ENCODE peak calls at places on chromosomes 3 and 15, in six cellular contexts. One of them, this sample, is unnamed.

GRCh38 chr3:45773044-45773443 is 23.3 kb downstream of the SLC6A20 start:
- DNase-seq in effector memory CD4-positive, alpha-beta T cell: no peak
- DNase-seq in OCI-LY7: no peak
- DNase-seq in Peyer's patch: no peak
- DNase-seq in CD8-positive, alpha-beta memory T cell: no peak
- DNase-seq in CD4-positive, CD25-positive, alpha-beta regulatory T cell: no peak
- DNase-seq in this sample: no peak

GRCh38 chr3:4741404-4742307 is 237.6 kb upstream of the BHLHE40 start:
- DNase-seq in effector memory CD4-positive, alpha-beta T cell: no peak
- DNase-seq in OCI-LY7: no peak
- DNase-seq in Peyer's patch: no peak
- DNase-seq in CD8-positive, alpha-beta memory T cell: no peak
- DNase-seq in CD4-positive, CD25-positive, alpha-beta regulatory T cell: no peak
- DNase-seq in this sample: no peak

GRCh38 chr3:107375682-107376081 is 1.6 kb upstream of the CCDC54 start:
- DNase-seq in effector memory CD4-positive, alpha-beta T cell: no peak
- DNase-seq in OCI-LY7: no peak
- DNase-seq in Peyer's patch: no peak
- DNase-seq in CD8-positive, alpha-beta memory T cell: no peak
- DNase-seq in CD4-positive, CD25-positive, alpha-beta regulatory T cell: no peak
- DNase-seq in this sample: no peak

GRCh38 chr3:83354205-83354604 is 1592.8 kb upstream of the GBE1 start:
- DNase-seq in effector memory CD4-positive, alpha-beta T cell: no peak
- DNase-seq in OCI-LY7: no peak
- DNase-seq in Peyer's patch: no peak
- DNase-seq in CD8-positive, alpha-beta memory T cell: no peak
- DNase-seq in CD4-positive, CD25-positive, alpha-beta regulatory T cell: no peak
- DNase-seq in this sample: no peak

GRCh38 chr3:123348-123747 is 73.2 kb upstream of the CHL1 start:
- DNase-seq in effector memory CD4-positive, alpha-beta T cell: no peak
- DNase-seq in OCI-LY7: no peak
- DNase-seq in Peyer's patch: no peak
- DNase-seq in CD8-positive, alpha-beta memory T cell: no peak
- DNase-seq in CD4-positive, CD25-positive, alpha-beta regulatory T cell: no peak
- DNase-seq in this sample: no peak

GRCh38 chr15:92533298-92533697 is 122.3 kb downstream of the FAM174B start:
- DNase-seq in effector memory CD4-positive, alpha-beta T cell: no peak
- DNase-seq in OCI-LY7: no peak
- DNase-seq in Peyer's patch: no peak
- DNase-seq in CD8-positive, alpha-beta memory T cell: no peak
- DNase-seq in CD4-positive, CD25-positive, alpha-beta regulatory T cell: no peak
- DNase-seq in this sample: no peak

GRCh38 chr3:139978966-139979365 is 44.0 kb downstream of the CLSTN2 start:
- DNase-seq in effector memory CD4-positive, alpha-beta T cell: no peak
- DNase-seq in OCI-LY7: no peak
- DNase-seq in Peyer's patch: no peak
- DNase-seq in CD8-positive, alpha-beta memory T cell: no peak
- DNase-seq in CD4-positive, CD25-positive, alpha-beta regulatory T cell: no peak
- DNase-seq in this sample: peak

GRCh38 chr3:190178779-190179178 is 58.1 kb upstream of the P3H2 start:
- DNase-seq in effector memory CD4-positive, alpha-beta T cell: no peak
- DNase-seq in OCI-LY7: no peak
- DNase-seq in Peyer's patch: no peak
- DNase-seq in CD8-positive, alpha-beta memory T cell: no peak
- DNase-seq in CD4-positive, CD25-positive, alpha-beta regulatory T cell: no peak
- DNase-seq in this sample: no peak

GRCh38 chr15:88036154-88036839 is 220.2 kb downstream of the NTRK3 start:
- DNase-seq in effector memory CD4-positive, alpha-beta T cell: no peak
- DNase-seq in OCI-LY7: no peak
- DNase-seq in Peyer's patch: no peak
- DNase-seq in CD8-positive, alpha-beta memory T cell: no peak
- DNase-seq in CD4-positive, CD25-positive, alpha-beta regulatory T cell: no peak
- DNase-seq in this sample: no peak

GRCh38 chr3:99789322-99789721 is 28.3 kb upstream of the CMSS1 start:
- DNase-seq in effector memory CD4-positive, alpha-beta T cell: no peak
- DNase-seq in OCI-LY7: peak
- DNase-seq in Peyer's patch: peak
- DNase-seq in CD8-positive, alpha-beta memory T cell: no peak
- DNase-seq in CD4-positive, CD25-positive, alpha-beta regulatory T cell: no peak
- DNase-seq in this sample: no peak

GRCh38 chr3:159632124-159632523 is 356.5 kb upstream of the IL12A start:
- DNase-seq in effector memory CD4-positive, alpha-beta T cell: no peak
- DNase-seq in OCI-LY7: no peak
- DNase-seq in Peyer's patch: no peak
- DNase-seq in CD8-positive, alpha-beta memory T cell: no peak
- DNase-seq in CD4-positive, CD25-positive, alpha-beta regulatory T cell: no peak
- DNase-seq in this sample: no peak

GRCh38 chr15:35170216-35170615 is 85.1 kb upstream of the NANOGP8 start:
- DNase-seq in effector memory CD4-positive, alpha-beta T cell: no peak
- DNase-seq in OCI-LY7: no peak
- DNase-seq in Peyer's patch: no peak
- DNase-seq in CD8-positive, alpha-beta memory T cell: no peak
- DNase-seq in CD4-positive, CD25-positive, alpha-beta regulatory T cell: no peak
- DNase-seq in this sample: no peak

GRCh38 chr3:129323651-129324294 is 45.1 kb downstream of the HMCES start:
- DNase-seq in effector memory CD4-positive, alpha-beta T cell: no peak
- DNase-seq in OCI-LY7: peak
- DNase-seq in Peyer's patch: peak
- DNase-seq in CD8-positive, alpha-beta memory T cell: no peak
- DNase-seq in CD4-positive, CD25-positive, alpha-beta regulatory T cell: no peak
- DNase-seq in this sample: no peak

GRCh38 chr15:58597943-58598828 is 151.3 kb downstream of the ADAM10 start:
- DNase-seq in effector memory CD4-positive, alpha-beta T cell: no peak
- DNase-seq in OCI-LY7: no peak
- DNase-seq in Peyer's patch: no peak
- DNase-seq in CD8-positive, alpha-beta memory T cell: no peak
- DNase-seq in CD4-positive, CD25-positive, alpha-beta regulatory T cell: no peak
- DNase-seq in this sample: no peak

GRCh38 chr3:140922634-140923033 is 19.0 kb upstream of the SLC25A36 start:
- DNase-seq in effector memory CD4-positive, alpha-beta T cell: no peak
- DNase-seq in OCI-LY7: peak
- DNase-seq in Peyer's patch: no peak
- DNase-seq in CD8-positive, alpha-beta memory T cell: no peak
- DNase-seq in CD4-positive, CD25-positive, alpha-beta regulatory T cell: no peak
- DNase-seq in this sample: no peak

GRCh38 chr3:82088749-82089148 is 327.3 kb upstream of the GBE1 start:
- DNase-seq in effector memory CD4-positive, alpha-beta T cell: no peak
- DNase-seq in OCI-LY7: no peak
- DNase-seq in Peyer's patch: no peak
- DNase-seq in CD8-positive, alpha-beta memory T cell: no peak
- DNase-seq in CD4-positive, CD25-positive, alpha-beta regulatory T cell: no peak
- DNase-seq in this sample: no peak

GRCh38 chr3:130787422-130788068 is 40.9 kb upstream of the PIK3R4 start:
- DNase-seq in effector memory CD4-positive, alpha-beta T cell: no peak
- DNase-seq in OCI-LY7: no peak
- DNase-seq in Peyer's patch: no peak
- DNase-seq in CD8-positive, alpha-beta memory T cell: no peak
- DNase-seq in CD4-positive, CD25-positive, alpha-beta regulatory T cell: no peak
- DNase-seq in this sample: no peak

GRCh38 chr15:46232471-46232870 is 597.6 kb downstream of the SQOR start:
- DNase-seq in effector memory CD4-positive, alpha-beta T cell: no peak
- DNase-seq in OCI-LY7: no peak
- DNase-seq in Peyer's patch: no peak
- DNase-seq in CD8-positive, alpha-beta memory T cell: no peak
- DNase-seq in CD4-positive, CD25-positive, alpha-beta regulatory T cell: no peak
- DNase-seq in this sample: no peak

GRCh38 chr3:162141232-162141631 is 644.6 kb downstream of the OTOL1 start:
- DNase-seq in effector memory CD4-positive, alpha-beta T cell: no peak
- DNase-seq in OCI-LY7: no peak
- DNase-seq in Peyer's patch: no peak
- DNase-seq in CD8-positive, alpha-beta memory T cell: no peak
- DNase-seq in CD4-positive, CD25-positive, alpha-beta regulatory T cell: no peak
- DNase-seq in this sample: no peak

GRCh38 chr15:70748281-70748747 is 15.0 kb downstream of the UACA start:
- DNase-seq in effector memory CD4-positive, alpha-beta T cell: no peak
- DNase-seq in OCI-LY7: no peak
- DNase-seq in Peyer's patch: no peak
- DNase-seq in CD8-positive, alpha-beta memory T cell: no peak
- DNase-seq in CD4-positive, CD25-positive, alpha-beta regulatory T cell: no peak
- DNase-seq in this sample: no peak

GRCh38 chr15:60392986-60393811 is 4.6 kb downstream of the ANXA2 start:
- DNase-seq in effector memory CD4-positive, alpha-beta T cell: no peak
- DNase-seq in OCI-LY7: no peak
- DNase-seq in Peyer's patch: no peak
- DNase-seq in CD8-positive, alpha-beta memory T cell: no peak
- DNase-seq in CD4-positive, CD25-positive, alpha-beta regulatory T cell: no peak
- DNase-seq in this sample: no peak

GRCh38 chr15:41955100-41955499 is 17.3 kb downstream of the EHD4 start:
- DNase-seq in effector memory CD4-positive, alpha-beta T cell: no peak
- DNase-seq in OCI-LY7: no peak
- DNase-seq in Peyer's patch: no peak
- DNase-seq in CD8-positive, alpha-beta memory T cell: no peak
- DNase-seq in CD4-positive, CD25-positive, alpha-beta regulatory T cell: no peak
- DNase-seq in this sample: no peak

GRCh38 chr3:54691230-54691900 is 236.5 kb downstream of the LRTM1 start:
- DNase-seq in effector memory CD4-positive, alpha-beta T cell: no peak
- DNase-seq in OCI-LY7: no peak
- DNase-seq in Peyer's patch: no peak
- DNase-seq in CD8-positive, alpha-beta memory T cell: no peak
- DNase-seq in CD4-positive, CD25-positive, alpha-beta regulatory T cell: no peak
- DNase-seq in this sample: no peak

GRCh38 chr3:31544634-31545033 is 11.9 kb downstream of the STT3B start:
- DNase-seq in effector memory CD4-positive, alpha-beta T cell: no peak
- DNase-seq in OCI-LY7: no peak
- DNase-seq in Peyer's patch: no peak
- DNase-seq in CD8-positive, alpha-beta memory T cell: no peak
- DNase-seq in CD4-positive, CD25-positive, alpha-beta regulatory T cell: no peak
- DNase-seq in this sample: no peak

GRCh38 chr15:84831028-84831427 is 13.9 kb downstream of the ALPK3 start:
- DNase-seq in effector memory CD4-positive, alpha-beta T cell: no peak
- DNase-seq in OCI-LY7: no peak
- DNase-seq in Peyer's patch: no peak
- DNase-seq in CD8-positive, alpha-beta memory T cell: no peak
- DNase-seq in CD4-positive, CD25-positive, alpha-beta regulatory T cell: no peak
- DNase-seq in this sample: no peak
- H3K27ac ChIP-seq in effector memory CD4-positive, alpha-beta T cell: no peak
- H3K27ac ChIP-seq in OCI-LY7: no peak
- H3K27ac ChIP-seq in Peyer's patch: no peak
- H3K27ac ChIP-seq in CD8-positive, alpha-beta memory T cell: no peak
- H3K27ac ChIP-seq in CD4-positive, CD25-positive, alpha-beta regulatory T cell: no peak
- H3K27ac ChIP-seq in this sample: no peak

GRCh38 chr3:114178770-114179368 is at the start of gene DRD3:
- DNase-seq in effector memory CD4-positive, alpha-beta T cell: no peak
- DNase-seq in OCI-LY7: no peak
- DNase-seq in Peyer's patch: no peak
- DNase-seq in CD8-positive, alpha-beta memory T cell: no peak
- DNase-seq in CD4-positive, CD25-positive, alpha-beta regulatory T cell: no peak
- DNase-seq in this sample: no peak

GRCh38 chr3:114179575-114179974 is 723 bp upstream of the DRD3 start:
- DNase-seq in effector memory CD4-positive, alpha-beta T cell: no peak
- DNase-seq in OCI-LY7: peak
- DNase-seq in Peyer's patch: no peak
- DNase-seq in CD8-positive, alpha-beta memory T cell: no peak
- DNase-seq in CD4-positive, CD25-positive, alpha-beta regulatory T cell: no peak
- DNase-seq in this sample: no peak

GRCh38 chr3:114175204-114175987 is 3.5 kb downstream of the DRD3 start:
- DNase-seq in effector memory CD4-positive, alpha-beta T cell: no peak
- DNase-seq in OCI-LY7: no peak
- DNase-seq in Peyer's patch: no peak
- DNase-seq in CD8-positive, alpha-beta memory T cell: no peak
- DNase-seq in CD4-positive, CD25-positive, alpha-beta regulatory T cell: no peak
- DNase-seq in this sample: no peak

GRCh38 chr3:114176890-114177289 is 2.0 kb downstream of the DRD3 start:
- DNase-seq in effector memory CD4-positive, alpha-beta T cell: no peak
- DNase-seq in OCI-LY7: no peak
- DNase-seq in Peyer's patch: no peak
- DNase-seq in CD8-positive, alpha-beta memory T cell: no peak
- DNase-seq in CD4-positive, CD25-positive, alpha-beta regulatory T cell: no peak
- DNase-seq in this sample: no peak

DNA sequence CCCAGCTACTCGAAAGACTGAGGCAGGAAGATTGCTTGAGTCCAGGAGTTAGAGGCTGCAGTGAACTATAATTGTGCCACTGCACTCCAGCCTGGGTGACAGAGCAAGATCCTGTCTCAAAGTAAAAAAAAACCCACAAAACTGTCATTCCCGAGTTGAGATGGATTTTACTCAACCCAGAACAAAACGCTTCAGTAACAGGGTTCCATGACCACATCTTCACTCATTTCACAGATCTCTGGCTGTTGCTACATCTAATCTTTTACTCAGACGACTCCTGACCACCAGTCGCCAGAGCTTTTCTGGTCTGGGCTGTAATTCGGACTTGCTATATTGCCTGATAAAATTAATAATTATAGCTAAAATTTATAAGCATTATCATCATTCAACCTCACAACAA is 2.4 kb downstream of the DRD3 start:
- DNase-seq in effector memory CD4-positive, alpha-beta T cell: no peak
- DNase-seq in OCI-LY7: no peak
- DNase-seq in Peyer's patch: no peak
- DNase-seq in CD8-positive, alpha-beta memory T cell: no peak
- DNase-seq in CD4-positive, CD25-positive, alpha-beta regulatory T cell: no peak
- DNase-seq in this sample: no peak
- H3K27ac ChIP-seq in effector memory CD4-positive, alpha-beta T cell: no peak
- H3K27ac ChIP-seq in OCI-LY7: no peak
- H3K27ac ChIP-seq in Peyer's patch: no peak
- H3K27ac ChIP-seq in CD8-positive, alpha-beta memory T cell: no peak
- H3K27ac ChIP-seq in CD4-positive, CD25-positive, alpha-beta regulatory T cell: no peak
- H3K27ac ChIP-seq in this sample: no peak

GRCh38 chr15:31306036-31306425 is 20.6 kb upstream of the KLF13 start:
- DNase-seq in effector memory CD4-positive, alpha-beta T cell: no peak
- DNase-seq in OCI-LY7: no peak
- DNase-seq in Peyer's patch: no peak
- DNase-seq in CD8-positive, alpha-beta memory T cell: no peak
- DNase-seq in CD4-positive, CD25-positive, alpha-beta regulatory T cell: no peak
- DNase-seq in this sample: no peak
- H3K27ac ChIP-seq in effector memory CD4-positive, alpha-beta T cell: no peak
- H3K27ac ChIP-seq in OCI-LY7: peak
- H3K27ac ChIP-seq in Peyer's patch: no peak
- H3K27ac ChIP-seq in CD8-positive, alpha-beta memory T cell: no peak
- H3K27ac ChIP-seq in CD4-positive, CD25-positive, alpha-beta regulatory T cell: no peak
- H3K27ac ChIP-seq in this sample: peak

GRCh38 chr3:19970289-19970688 is 23.4 kb downstream of the RAB5A start:
- DNase-seq in effector memory CD4-positive, alpha-beta T cell: no peak
- DNase-seq in OCI-LY7: no peak
- DNase-seq in Peyer's patch: no peak
- DNase-seq in CD8-positive, alpha-beta memory T cell: no peak
- DNase-seq in CD4-positive, CD25-positive, alpha-beta regulatory T cell: no peak
- DNase-seq in this sample: no peak
- H3K27ac ChIP-seq in effector memory CD4-positive, alpha-beta T cell: no peak
- H3K27ac ChIP-seq in OCI-LY7: no peak
- H3K27ac ChIP-seq in Peyer's patch: no peak
- H3K27ac ChIP-seq in CD8-positive, alpha-beta memory T cell: no peak
- H3K27ac ChIP-seq in CD4-positive, CD25-positive, alpha-beta regulatory T cell: no peak
- H3K27ac ChIP-seq in this sample: no peak

DNA sequence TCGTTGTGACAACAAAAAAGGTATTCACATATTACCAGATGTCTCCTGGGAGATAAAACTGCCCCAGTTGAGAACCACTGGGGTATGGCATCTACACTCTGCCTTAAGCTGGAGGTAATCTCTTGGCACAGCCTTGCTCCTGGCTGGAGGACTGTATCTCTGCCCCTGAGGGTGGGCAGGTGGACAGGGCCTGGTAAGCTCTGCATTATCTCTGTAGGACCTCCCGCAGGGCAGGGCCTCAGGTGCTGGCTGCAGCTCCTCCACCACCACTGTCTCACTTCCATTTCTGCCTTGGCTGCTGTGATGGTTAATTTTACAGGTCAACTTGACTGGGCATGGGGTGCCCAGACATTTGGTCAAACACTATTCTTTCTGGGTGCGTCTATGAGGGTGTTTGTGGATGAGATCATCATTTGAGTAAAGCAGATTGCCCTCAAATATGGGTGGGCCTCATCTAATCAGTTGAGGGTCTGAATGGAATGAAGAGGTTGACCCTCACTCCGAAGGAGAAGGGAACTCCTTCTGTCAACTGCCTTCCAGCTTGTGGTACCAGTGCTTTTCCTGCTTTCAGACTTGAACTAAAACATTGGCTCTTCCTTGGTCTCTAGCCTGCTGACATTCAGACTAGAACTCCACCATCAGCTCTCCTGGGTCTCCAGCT is 9.8 kb upstream of the RHCG start:
- DNase-seq in effector memory CD4-positive, alpha-beta T cell: no peak
- DNase-seq in OCI-LY7: no peak
- DNase-seq in Peyer's patch: no peak
- DNase-seq in CD8-positive, alpha-beta memory T cell: no peak
- DNase-seq in CD4-positive, CD25-positive, alpha-beta regulatory T cell: no peak
- DNase-seq in this sample: no peak
- H3K27ac ChIP-seq in effector memory CD4-positive, alpha-beta T cell: no peak
- H3K27ac ChIP-seq in OCI-LY7: no peak
- H3K27ac ChIP-seq in Peyer's patch: no peak
- H3K27ac ChIP-seq in CD8-positive, alpha-beta memory T cell: no peak
- H3K27ac ChIP-seq in CD4-positive, CD25-positive, alpha-beta regulatory T cell: no peak
- H3K27ac ChIP-seq in this sample: no peak

This sample was measured in H1.